ENCODE peak calls at places on chromosomes 7 and 10, in seven cellular contexts. Q, Z, N, T, Y, R and H are unnamed samples.

GRCh38 chr10:55370021-55370420 is 569.0 kb upstream of the PCDH15 start:
- DNase-seq in T (no peak), Q (peak), N (no peak), Z (peak), R (no peak), Y (no peak), H (no peak)

GRCh38 chr10:99532687-99533495 is at the start of gene NKX2-3:
- DNase-seq in Z (no peak), T (no peak), Y (no peak), N (peak), Q (no peak), R (no peak), H (peak)

GRCh38 chr7:47636693-47637175 is 54.8 kb upstream of the TNS3 start:
- DNase-seq in R (no peak), N (no peak), Q (no peak), T (no peak), Y (no peak), Z (no peak), H (no peak)

GRCh38 chr7:55533729-55534080 is 38.6 kb downstream of the VOPP1 start:
- DNase-seq in Z (no peak), T (no peak), Y (no peak), R (no peak), N (no peak), Q (no peak), H (no peak)

GRCh38 chr10:72089618-72090017 is 1.3 kb upstream of the SPOCK2 start:
- DNase-seq in Z (no peak), T (no peak), Q (peak), Y (no peak), N (no peak), R (no peak), H (no peak)

GRCh38 chr10:93071674-93072224 is 1.9 kb upstream of the CYP26A1 start:
- DNase-seq in Q (no peak), Y (no peak), T (no peak), N (no peak), R (peak), Z (no peak), H (no peak)

GRCh38 chr7:98995111-98995510 is 116.8 kb downstream of the TRRAP start:
- DNase-seq in Y (no peak), Z (no peak), T (no peak), Q (no peak), R (no peak), N (no peak), H (no peak)

GRCh38 chr10:110502851-110503301 is 5.2 kb downstream of the DUSP5 start:
- DNase-seq in Z (no peak), Q (peak), Y (peak), N (no peak), T (peak), R (no peak), H (peak)

GRCh38 chr10:19788075-19788686 is 28.1 kb upstream of the PLXDC2 start:
- DNase-seq in T (peak), N (no peak), Z (peak), Q (peak), R (peak), Y (peak), H (peak)

GRCh38 chr10:113736576-113736975 is 14.9 kb upstream of the PLEKHS1 start:
- DNase-seq in R (no peak), Y (no peak), Z (no peak), Q (peak), T (no peak), N (no peak), H (no peak)

GRCh38 chr7:108016841-108017775 is 14.1 kb upstream of the LAMB1 start:
- DNase-seq in Q (peak), R (peak), N (no peak), Z (peak), T (peak), Y (no peak), H (no peak)

GRCh38 chr10:51386248-51386885 is 312.1 kb downstream of the PRKG1 start:
- DNase-seq in N (no peak), R (no peak), Y (no peak), Z (no peak), Q (no peak), T (no peak), H (no peak)

GRCh38 chr7:24868724-24869123 is 111.3 kb downstream of the OSBPL3 start:
- DNase-seq in N (no peak), T (no peak), Y (no peak), R (no peak), Z (no peak), Q (no peak), H (no peak)

GRCh38 chr10:122310311-122311050 is 39.4 kb downstream of the BTBD16 start:
- DNase-seq in R (peak), Y (no peak), Q (peak), T (no peak), N (no peak), Z (peak), H (no peak)

GRCh38 chr10:1360011-1360580 is 303.9 kb downstream of the WDR37 start:
- DNase-seq in R (no peak), N (no peak), T (no peak), Z (no peak), Y (no peak), Q (no peak), H (no peak)